ENCODE peak calls at places on chromosomes 2 and 18, in nine cellular contexts. M, C, I, T, J, H, L, Q and E are unnamed samples.

GRCh38 chr18:31616586-31616985 is 24.9 kb downstream of the TTR start:
- DNase-seq in M (no peak), C (no peak), I (no peak), T (no peak), J (no peak), H (no peak), L (no peak), Q (no peak), E (no peak)

GRCh38 chr2:164917296-164917903 is 37.9 kb downstream of the SLC38A11 start:
- DNase-seq in M (peak), C (no peak), I (no peak), T (no peak), J (peak), H (peak), L (no peak), Q (no peak), E (peak)

GRCh38 chr2:174003635-174004310 is 38.6 kb upstream of the SP3 start:
- DNase-seq in M (no peak), C (no peak), I (no peak), T (no peak), J (peak), H (no peak), L (no peak), Q (no peak), E (no peak)

GRCh38 chr2:162244559-162245031 is 1.4 kb upstream of the FAP start:
- DNase-seq in M (no peak), C (no peak), I (peak), T (no peak), J (peak), H (no peak), L (no peak), Q (no peak), E (no peak)

GRCh38 chr2:203914546-203915169 is 21.9 kb upstream of the ICOS start:
- DNase-seq in M (no peak), C (no peak), I (no peak), T (no peak), J (no peak), H (no peak), L (no peak), Q (no peak), E (no peak)

GRCh38 chr2:229445501-229446294 is 174.6 kb upstream of the PID1 start:
- DNase-seq in M (no peak), C (peak), I (peak), T (no peak), J (peak), H (peak), L (no peak), Q (no peak), E (peak)

GRCh38 chr2:74560591-74560990 is 6.1 kb downstream of the DOK1 start:
- DNase-seq in M (no peak), C (no peak), I (no peak), T (no peak), J (peak), H (no peak), L (no peak), Q (no peak), E (no peak)

GRCh38 chr2:86336350-86337234 is 834 bp downstream of the REEP1 start:
- DNase-seq in M (no peak), C (no peak), I (no peak), T (no peak), J (no peak), H (no peak), L (no peak), Q (no peak), E (no peak)

GRCh38 chr18:48680871-48681270 is 142.0 kb downstream of the CTIF start:
- DNase-seq in M (no peak), C (peak), I (no peak), T (no peak), J (no peak), H (peak), L (no peak), Q (no peak), E (no peak)

GRCh38 chr2:169039702-169040101 is 8.6 kb upstream of the ABCB11 start:
- DNase-seq in M (no peak), C (no peak), I (no peak), T (no peak), J (no peak), H (no peak), L (no peak), Q (no peak), E (no peak)

GRCh38 chr2:42618116-42618515 is 49.7 kb downstream of the MTA3 start:
- DNase-seq in M (no peak), C (no peak), I (no peak), T (no peak), J (peak), H (no peak), L (no peak), Q (no peak), E (no peak)

GRCh38 chr18:23964282-23965238 is 50.0 kb upstream of the TTC39C start:
- DNase-seq in M (no peak), C (no peak), I (no peak), T (peak), J (no peak), H (no peak), L (peak), Q (no peak), E (no peak)

GRCh38 chr18:38493991-38494559 is 928.5 kb upstream of the CELF4 start:
- DNase-seq in M (no peak), C (no peak), I (no peak), T (no peak), J (no peak), H (no peak), L (no peak), Q (no peak), E (peak)

GRCh38 chr18:60978338-60978737 is 354.9 kb upstream of the CDH20 start:
- DNase-seq in M (no peak), C (no peak), I (peak), T (no peak), J (no peak), H (no peak), L (no peak), Q (peak), E (peak)

GRCh38 chr2:33214436-33214835 is 262.0 kb upstream of the RASGRP3 start:
- DNase-seq in M (no peak), C (no peak), I (no peak), T (no peak), J (peak), H (no peak), L (no peak), Q (no peak), E (no peak)

GRCh38 chr2:8477511-8478132 is 204.2 kb upstream of the ID2 start:
- DNase-seq in M (no peak), C (peak), I (no peak), T (no peak), J (no peak), H (peak), L (no peak), Q (no peak), E (no peak)

GRCh38 chr18:79975043-79975442 is 10.6 kb downstream of the HSBP1L1 start:
- DNase-seq in M (no peak), C (no peak), I (no peak), T (no peak), J (no peak), H (no peak), L (no peak), Q (no peak), E (no peak)

GRCh38 chr18:49048361-49048760 is 97.6 kb upstream of the SMAD7 start:
- DNase-seq in M (no peak), C (no peak), I (peak), T (no peak), J (peak), H (no peak), L (no peak), Q (peak), E (no peak)

GRCh38 chr2:5111581-5111980 is 580.6 kb upstream of the SOX11 start:
- DNase-seq in M (peak), C (no peak), I (no peak), T (no peak), J (peak), H (no peak), L (no peak), Q (no peak), E (no peak)